ENCODE peak calls at places on chromosome 13, in five cellular contexts. B is Caco-2, Q is thoracic aorta, I is psoas muscle, H is MCF 10A. X is an unnamed sample.

GRCh38 chr13:30463820-30464495 is 1.8 kb downstream of the HMGB1 start:
- DNase-seq in B (no peak), I (peak; percentile 79), Q (no peak), H (peak; percentile 65), X (peak; percentile 56)

GRCh38 chr13:30026093-30026492 is 175.7 kb upstream of the UBL3 start:
- DNase-seq in I (no peak), Q (no peak), H (no peak), B (no peak), X (peak; percentile 84)

GRCh38 chr13:100130930-100131511 is 42.1 kb downstream of the PCCA start:
- DNase-seq in H (no peak), Q (no peak), I (no peak), B (no peak), X (peak; percentile 36)

GRCh38 chr13:32779119-32779518 is 192.9 kb downstream of the PDS5B start:
- DNase-seq in H (no peak), B (no peak), Q (no peak), I (no peak), X (no peak)

GRCh38 chr13:65892859-65893258 is 1337.3 kb downstream of the PCDH9 start:
- DNase-seq in B (no peak), I (no peak), H (no peak), Q (no peak), X (no peak)

GRCh38 chr13:41668130-41668757 is 210.9 kb downstream of the RGCC start:
- DNase-seq in H (peak; percentile 90), Q (no peak), I (no peak), B (peak; percentile 80), X (peak; percentile 97)

GRCh38 chr13:24683833-24684599 is 3.8 kb downstream of the ATP12A start:
- DNase-seq in B (peak; percentile 76), Q (no peak), H (peak; percentile 62), I (peak; percentile 63), X (peak; percentile 29)

GRCh38 chr13:25222740-25223139 is 50.7 kb upstream of the AMER2 start:
- DNase-seq in B (no peak), H (no peak), Q (no peak), I (no peak), X (no peak)

GRCh38 chr13:79723462-79724116 is 242.6 kb downstream of the NDFIP2 start:
- DNase-seq in B (no peak), I (no peak), H (no peak), Q (no peak), X (no peak)

GRCh38 chr13:21483748-21484147 is 24.6 kb upstream of the ZDHHC20 start:
- DNase-seq in B (no peak), H (no peak), I (no peak), Q (no peak), X (no peak)

GRCh38 chr13:98487016-98487415 is 89.9 kb downstream of the STK24 start:
- DNase-seq in B (no peak), I (no peak), Q (no peak), H (no peak), X (no peak)

GRCh38 chr13:25922373-25922772 is 129.4 kb downstream of the SHISA2 start:
- DNase-seq in Q (no peak), B (no peak), H (no peak), I (no peak), X (no peak)

GRCh38 chr13:33228645-33229445 is 56.7 kb downstream of the STARD13 start:
- DNase-seq in H (peak; percentile 61), I (no peak), Q (no peak), B (no peak), X (peak; percentile 74)

GRCh38 chr13:97226788-97227627 is 4.9 kb downstream of the MBNL2 start:
- DNase-seq in B (no peak), H (no peak), I (no peak), Q (no peak), X (no peak)

GRCh38 chr13:59514316-59514715 is 649.4 kb downstream of the DIAPH3 start:
- DNase-seq in Q (no peak), B (no peak), H (no peak), I (no peak), X (no peak)

GRCh38 chr13:51585234-51585672 is 991 bp downstream of the WDFY2 start:
- DNase-seq in I (no peak), B (no peak), H (no peak), Q (no peak), X (peak; percentile 56)

GRCh38 chr13:24097064-24097463 is 63.5 kb upstream of the SPATA13 start:
- DNase-seq in B (no peak), H (peak; percentile 40), Q (no peak), I (no peak), X (peak; percentile 55)

X was measured in fibroblast of the aortic adventitia.